ENCODE peak calls at places on chromosomes 7 and 10, in ten cellular contexts. W, D, N, O, J, G, E, Q, A and P are unnamed samples.

GRCh38 chr10:60096761-60097513 is 190.6 kb upstream of the CCDC6 start:
- DNase-seq in W (no peak), E (no peak), J (no peak), Q (no peak), D (no peak), N (no peak), G (no peak), O (no peak), A (no peak), P (no peak)

GRCh38 chr7:5792268-5792667 is 10.8 kb upstream of the RNF216 start:
- DNase-seq in G (no peak), D (no peak), N (no peak), O (no peak), Q (no peak), A (no peak), E (no peak), W (no peak), J (no peak), P (no peak)

GRCh38 chr7:131249003-131249402 is 78.7 kb upstream of the MKLN1 start:
- DNase-seq in D (peak), Q (peak), A (peak), W (no peak), G (no peak), J (peak), O (peak), N (no peak), E (no peak), P (peak)

GRCh38 chr7:122463631-122464030 is 159.1 kb upstream of the FEZF1 start:
- DNase-seq in N (no peak), A (no peak), G (no peak), Q (no peak), E (no peak), D (no peak), J (no peak), W (no peak), O (no peak), P (no peak)

GRCh38 chr7:57404967-57405421 is 45.0 kb upstream of the ZNF716 start:
- DNase-seq in Q (no peak), E (no peak), G (no peak), N (no peak), A (no peak), W (no peak), D (no peak), O (peak), J (no peak), P (peak)

GRCh38 chr7:25863727-25864116 is 288.3 kb upstream of the NFE2L3 start:
- DNase-seq in A (no peak), D (no peak), O (no peak), G (no peak), W (no peak), E (no peak), Q (no peak), N (no peak), J (no peak), P (no peak)

GRCh38 chr10:76453997-76454396 is 1022.6 kb downstream of the LRMDA start:
- DNase-seq in J (peak), G (no peak), Q (no peak), D (no peak), O (no peak), W (no peak), A (no peak), N (no peak), E (no peak), P (no peak)

GRCh38 chr7:70835658-70836057 is 296.3 kb upstream of the GALNT17 start:
- DNase-seq in O (no peak), E (no peak), G (no peak), N (no peak), J (no peak), W (no peak), A (no peak), D (no peak), Q (no peak), P (no peak)

GRCh38 chr7:18667466-18667865 is 171.9 kb downstream of the HDAC9 start:
- DNase-seq in D (peak), N (no peak), W (peak), E (no peak), J (peak), Q (no peak), O (no peak), G (no peak), A (peak), P (no peak)